ENCODE peak calls at places on chromosomes 11 and 22, in five cellular contexts. A, E, B, C and F are unnamed samples.

GRCh38 chr11:107043242-107043991 is 25.1 kb upstream of the GUCY1A2 start:
- DNase-seq in A (no peak), E (no peak), B (no peak), C (no peak), F (no peak)

GRCh38 chr11:119254239-119254638 is 48.1 kb downstream of the CBL start:
- DNase-seq in A (no peak), E (no peak), B (no peak), C (no peak), F (no peak)

GRCh38 chr11:15794361-15795150 is 561.8 kb downstream of the SOX6 start:
- DNase-seq in A (no peak), E (no peak), B (no peak), C (no peak), F (no peak)

GRCh38 chr11:15735711-15736110 is 620.6 kb downstream of the SOX6 start:
- DNase-seq in A (no peak), E (no peak), B (no peak), C (no peak), F (no peak)

GRCh38 chr22:36246718-36247117 is 6.2 kb upstream of the APOL1 start:
- DNase-seq in A (no peak), E (no peak), B (no peak), C (no peak), F (no peak)

GRCh38 chr22:38707346-38707745 is 1.6 kb downstream of the GTPBP1 start:
- DNase-seq in A (no peak), E (no peak), B (no peak), C (no peak), F (no peak)

GRCh38 chr22:25362215-25362882 is 142.9 kb downstream of the CRYBB2 start:
- DNase-seq in A (peak; percentile 83), E (peak; percentile 73), B (peak; percentile 66), C (peak; percentile 71), F (peak; percentile 75)

GRCh38 chr11:57375490-57375889 is 5.5 kb downstream of the PRG3 start:
- DNase-seq in A (peak; percentile 21), E (no peak), B (no peak), C (no peak), F (no peak)

GRCh38 chr11:45252877-45253276 is 33.3 kb downstream of the SYT13 start:
- DNase-seq in A (no peak), E (no peak), B (no peak), C (no peak), F (no peak)

GRCh38 chr11:69018924-69019323 is 5.9 kb upstream of the MRGPRF start:
- DNase-seq in A (no peak), E (no peak), B (no peak), C (no peak), F (peak; percentile 50)

GRCh38 chr11:116537736-116538135 is 235.1 kb downstream of the BUD13 start:
- DNase-seq in A (no peak), E (no peak), B (peak; percentile 55), C (no peak), F (no peak)

GRCh38 chr11:111801135-111801534 is 34.9 kb upstream of the PPP2R1B start:
- DNase-seq in A (no peak), E (no peak), B (no peak), C (no peak), F (no peak)

GRCh38 chr11:93653566-93653965 is 7.9 kb upstream of the CEP295 start:
- DNase-seq in A (no peak), E (no peak), B (no peak), C (no peak), F (no peak)

GRCh38 chr11:36635463-36635862 is 37.4 kb upstream of the RAG2 start:
- DNase-seq in A (no peak), E (no peak), B (no peak), C (no peak), F (no peak)

GRCh38 chr22:49243965-49244364 is 583.7 kb downstream of the BRD1 start:
- DNase-seq in A (no peak), E (no peak), B (no peak), C (no peak), F (peak; percentile 5)

GRCh38 chr22:41085842-41086241 is 6.5 kb upstream of the EP300 start:
- DNase-seq in A (no peak), E (no peak), B (peak; percentile 3), C (no peak), F (no peak)

GRCh38 chr11:353315-353857 is 15.9 kb upstream of the B4GALNT4 start:
- DNase-seq in A (no peak), E (peak; percentile 73), B (peak; percentile 92), C (peak; percentile 87), F (peak; percentile 92)

GRCh38 chr22:33380789-33381530 is 322.8 kb upstream of the SYN3 start:
- DNase-seq in A (no peak), E (no peak), B (no peak), C (no peak), F (no peak)

GRCh38 chr22:48356731-48357130 is 1470.9 kb downstream of the BRD1 start:
- DNase-seq in A (no peak), E (no peak), B (no peak), C (no peak), F (no peak)

GRCh38 chr11:17742019-17742418 is 7.4 kb downstream of the KCNC1 start:
- DNase-seq in A (no peak), E (no peak), B (no peak), C (no peak), F (no peak)

GRCh38 chr11:119854521-119854920 is 125.5 kb upstream of the NECTIN1 start:
- DNase-seq in A (no peak), E (peak; percentile 29), B (no peak), C (peak; percentile 42), F (no peak)

GRCh38 chr11:121311373-121311772 is 18.8 kb downstream of the SC5D start:
- DNase-seq in A (no peak), E (no peak), B (no peak), C (no peak), F (no peak)

GRCh38 chr11:43366597-43367121 is 7.9 kb downstream of the TTC17 start:
- DNase-seq in A (no peak), E (no peak), B (no peak), C (no peak), F (no peak)

GRCh38 chr22:41913842-41914534 is 886 bp downstream of the SHISA8 start:
- DNase-seq in A (no peak), E (no peak), B (no peak), C (no peak), F (no peak)

GRCh38 chr11:64086263-64086938 is 50.7 kb downstream of the FLRT1 start:
- DNase-seq in A (no peak), E (peak; percentile 27), B (no peak), C (peak; percentile 43), F (peak; percentile 60)

GRCh38 chr11:17543574-17544180 is 539 bp downstream of the USH1C start:
- DNase-seq in A (no peak), E (peak; percentile 38), B (no peak), C (no peak), F (no peak)

GRCh38 chr11:122210378-122210995 is 94.5 kb upstream of the BLID start:
- DNase-seq in A (no peak), E (no peak), B (no peak), C (no peak), F (no peak)

GRCh38 chr11:128310676-128311445 is 276.5 kb downstream of the ETS1 start:
- DNase-seq in A (no peak), E (no peak), B (no peak), C (no peak), F (no peak)

GRCh38 chr22:29480262-29480511 is 169 bp downstream of the NEFH start:
- DNase-seq in A (no peak), E (no peak), B (no peak), C (no peak), F (no peak)
- H3K4me3 ChIP-seq in A (peak overlapping the region; percentile 41), E (peak overlapping the region; percentile 12), B (peak overlapping the region; percentile 28), C (peak overlapping the region; percentile 14), F (peak overlapping the region; percentile 11)

DNA sequence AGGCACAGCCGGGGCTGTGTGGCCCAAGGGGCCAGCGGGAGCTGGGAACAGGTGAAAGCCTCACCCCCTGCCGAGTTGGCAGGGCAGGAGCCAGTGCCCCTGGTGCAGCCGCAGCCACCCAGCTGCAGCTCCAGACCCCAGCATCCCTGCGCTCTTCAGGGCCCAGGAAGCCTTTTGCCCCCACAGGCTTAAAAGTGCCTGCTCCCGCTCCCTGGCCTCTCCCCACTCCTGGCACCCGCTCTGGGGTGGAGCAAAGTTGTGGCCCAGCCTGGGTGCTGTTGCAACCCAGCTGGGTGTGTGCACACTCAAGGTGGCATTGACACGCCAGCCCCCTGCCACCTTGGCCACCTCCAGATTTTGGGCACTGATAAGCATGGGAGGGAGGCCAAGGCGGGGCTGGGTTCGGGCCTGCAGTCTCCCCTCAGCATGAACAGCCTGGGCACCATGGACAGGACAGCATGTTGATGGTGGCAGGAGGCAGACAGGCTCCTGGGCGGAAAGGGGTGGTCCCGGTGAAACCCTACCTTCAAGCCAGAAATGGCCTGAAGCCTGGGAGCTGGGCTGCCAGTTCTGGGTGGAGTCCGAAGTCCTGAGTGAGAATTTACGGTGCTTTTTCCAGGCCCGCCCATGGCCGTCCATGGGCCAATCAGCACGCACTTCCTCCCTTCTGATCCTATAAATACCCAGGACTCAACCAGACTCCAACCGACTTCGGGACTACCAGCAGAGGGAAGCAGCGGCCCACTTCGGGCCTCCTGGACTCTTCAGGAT is 23.5 kb upstream of the RNASEH2C start:
- DNase-seq in A (peak; percentile 73), E (peak; percentile 62), B (no peak), C (peak; percentile 49), F (no peak)
- TF ChIP-seq CTCF in A (peak; percentile 49), E (peak; percentile 27), B (peak; percentile 19), C (no peak), F (no peak)

GRCh38 chr11:60924110-60924905 is at the start of gene TMEM132A:
- DNase-seq in A (peak; percentile 99), E (peak; percentile 74), B (no peak), C (peak; percentile 82), F (peak; percentile 78)
- TF ChIP-seq EP300 in A (peak; percentile 40), E (no peak), B (no peak), C (no peak), F (no peak)

GRCh38 chr22:46460835-46461234 is 76.6 kb downstream of the CELSR1 start:
- DNase-seq in A (no peak), E (no peak), B (no peak), C (no peak), F (no peak)
- H3K4me3 ChIP-seq in A (no peak overlapping the region), E (no peak overlapping the region), B (no peak overlapping the region), C (no peak overlapping the region), F (no peak overlapping the region)

GRCh38 chr11:4493480-4493818 is 11.0 kb downstream of the OR52K1 start:
- DNase-seq in A (no peak), E (no peak), B (no peak), C (no peak), F (no peak)
- TF ChIP-seq CTCF in A (no peak), E (no peak), B (peak; percentile 20), C (no peak), F (no peak)